ENCODE peak calls at places on chromosomes 3 and 15, in six cellular contexts. D is HCT116; V is effector memory CD4-positive, alpha-beta T cell; K is Peyer's patch; C is IMR-90; Z is AG04450. T is an unnamed sample.
A peak's percentile ranks its signal among the peaks of the same experiment; 100 is the strongest.

GRCh38 chr15:85408270-85408746 is 27.9 kb downstream of the AKAP13 start:
- DNase-seq in D (no peak), V (no peak), K (no peak), C (no peak), Z (no peak), T (no peak)

GRCh38 chr3:188656196-188656982 is 502.4 kb downstream of the LPP start:
- DNase-seq in D (no peak), V (no peak), K (no peak), C (peak; percentile 61), Z (no peak), T (no peak)

GRCh38 chr3:112097378-112097777 is 11.2 kb downstream of the C3orf52 start:
- DNase-seq in D (peak; percentile 91), V (no peak), K (no peak), C (peak; percentile 100), Z (peak; percentile 97), T (no peak)

GRCh38 chr3:194487289-194488006 is 646 bp upstream of the ATP13A3 start:
- DNase-seq in D (no peak), V (peak; percentile 2), K (peak; percentile 53), C (no peak), Z (no peak), T (peak; percentile 6)

GRCh38 chr3:130395916-130396315 is 50.4 kb downstream of the COL6A5 start:
- DNase-seq in D (peak; percentile 6), V (no peak), K (no peak), C (peak; percentile 30), Z (no peak), T (no peak)

GRCh38 chr3:129952956-129953355 is 21.6 kb upstream of the TRH start:
- DNase-seq in D (no peak), V (no peak), K (no peak), C (no peak), Z (no peak), T (no peak)

GRCh38 chr15:43547539-43547938 is 30.1 kb downstream of the MAP1A start:
- DNase-seq in D (no peak), V (no peak), K (no peak), C (no peak), Z (no peak), T (no peak)

GRCh38 chr3:16538505-16538904 is 25.0 kb upstream of the RFTN1 start:
- DNase-seq in D (no peak), V (no peak), K (no peak), C (no peak), Z (no peak), T (no peak)

GRCh38 chr3:146581877-146582508 is 23.2 kb downstream of the PLSCR5 start:
- DNase-seq in D (no peak), V (no peak), K (no peak), C (peak; percentile 34), Z (no peak), T (no peak)

GRCh38 chr3:195752066-195752465 is 31.3 kb downstream of the MUC20 start:
- DNase-seq in D (no peak), V (no peak), K (no peak), C (no peak), Z (no peak), T (no peak)

GRCh38 chr3:184651945-184652344 is 59.9 kb downstream of the MAGEF1 start:
- DNase-seq in D (no peak), V (no peak), K (no peak), C (no peak), Z (no peak), T (no peak)

GRCh38 chr3:71641669-71642068 is 58.1 kb upstream of the FOXP1 start:
- DNase-seq in D (peak; percentile 10), V (no peak), K (no peak), C (peak; percentile 7), Z (no peak), T (no peak)

GRCh38 chr3:32455609-32456428 is 46.8 kb downstream of the CMTM6 start:
- DNase-seq in D (no peak), V (no peak), K (no peak), C (no peak), Z (no peak), T (peak; percentile 33)

GRCh38 chr3:47288966-47289910 is 6.5 kb downstream of the KLHL18 start:
- DNase-seq in D (no peak), V (no peak), K (no peak), C (no peak), Z (no peak), T (no peak)

GRCh38 chr3:23668430-23668904 is 137.3 kb upstream of the UBE2E1 start:
- DNase-seq in D (peak; percentile 95), V (no peak), K (no peak), C (peak; percentile 94), Z (peak; percentile 60), T (no peak)

GRCh38 chr3:183252973-183253363 is at the start of gene B3GNT5:
- DNase-seq in D (peak; percentile 60), V (no peak), K (peak; percentile 29), C (no peak), Z (no peak), T (peak; percentile 23)

GRCh38 chr15:23616536-23616935 is 31.1 kb downstream of the MAGEL2 start:
- DNase-seq in D (no peak), V (no peak), K (no peak), C (no peak), Z (no peak), T (no peak)

GRCh38 chr15:88865498-88866099 is 29.7 kb downstream of the HAPLN3 start:
- DNase-seq in D (no peak), V (no peak), K (no peak), C (no peak), Z (no peak), T (no peak)

GRCh38 chr3:194034556-194035336 is 101.2 kb upstream of the HES1 start:
- DNase-seq in D (no peak), V (no peak), K (no peak), C (no peak), Z (no peak), T (no peak)

GRCh38 chr3:49673131-49673714 is 928 bp upstream of the APEH start:
- DNase-seq in D (peak; percentile 73), V (no peak), K (no peak), C (no peak), Z (no peak), T (peak; percentile 6)

GRCh38 chr3:83226751-83227150 is 1465.3 kb upstream of the GBE1 start:
- DNase-seq in D (no peak), V (no peak), K (no peak), C (no peak), Z (no peak), T (no peak)

GRCh38 chr3:149604125-149604851 is 53.5 kb downstream of the WWTR1 start:
- DNase-seq in D (no peak), V (no peak), K (no peak), C (peak; percentile 44), Z (no peak), T (no peak)

GRCh38 chr3:149605902-149606301 is 51.9 kb downstream of the WWTR1 start:
- DNase-seq in D (no peak), V (no peak), K (no peak), C (peak; percentile 85), Z (no peak), T (no peak)

GRCh38 chr3:149600619-149601018 is 57.2 kb downstream of the WWTR1 start:
- DNase-seq in D (no peak), V (no peak), K (no peak), C (no peak), Z (no peak), T (no peak)

GRCh38 chr3:149599236-149599635 is 58.6 kb downstream of the WWTR1 start:
- DNase-seq in D (no peak), V (no peak), K (no peak), C (no peak), Z (no peak), T (no peak)

GRCh38 chr3:149603126-149604074 is 54.4 kb downstream of the WWTR1 start:
- DNase-seq in D (no peak), V (no peak), K (no peak), C (peak; percentile 82), Z (no peak), T (no peak)
- H3K27ac ChIP-seq in D (peak overlapping the region; percentile 54), V (no peak overlapping the region), K (no peak overlapping the region), C (peak overlapping the region; percentile 30), Z (no peak overlapping the region), T (no peak overlapping the region)

DNA sequence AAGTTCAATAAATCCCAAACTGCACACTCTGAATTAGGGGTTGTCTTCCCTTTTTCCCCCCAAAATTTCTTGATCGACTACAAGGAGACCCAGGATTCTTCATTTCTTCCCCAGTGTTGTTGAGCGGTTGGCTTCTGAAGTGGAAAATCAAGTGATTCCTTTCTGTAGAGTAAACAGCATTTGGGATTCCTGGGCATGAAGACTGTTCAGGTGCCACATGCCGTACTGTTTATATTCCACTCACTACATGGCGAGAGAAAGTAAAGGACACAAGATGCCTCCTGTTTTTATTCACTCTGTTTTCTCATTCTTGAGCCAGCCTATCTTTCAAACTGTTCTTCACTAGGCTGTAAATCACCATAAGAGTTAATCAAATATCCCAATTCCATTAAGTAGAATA is 12.6 kb downstream of the FSTL1 start:
- DNase-seq in D (no peak), V (no peak), K (no peak), C (no peak), Z (no peak), T (no peak)
- H3K4me3 ChIP-seq in D (no peak overlapping the region), V (no peak overlapping the region), K (no peak overlapping the region), C (no peak overlapping the region), Z (no peak overlapping the region), T (no peak overlapping the region)

GRCh38 chr15:90201944-90202375 is 830 bp downstream of the SEMA4B start:
- DNase-seq in D (no peak), V (no peak), K (no peak), C (no peak), Z (no peak), T (no peak)

GRCh38 chr15:90202929-90203328 is 1.8 kb downstream of the SEMA4B start:
- DNase-seq in D (no peak), V (no peak), K (no peak), C (no peak), Z (no peak), T (no peak)

GRCh38 chr15:90200534-90201139 is 493 bp upstream of the SEMA4B start:
- DNase-seq in D (no peak), V (no peak), K (no peak), C (no peak), Z (no peak), T (no peak)

GRCh38 chr15:90203473-90203872 is 2.3 kb downstream of the SEMA4B start:
- DNase-seq in D (no peak), V (no peak), K (no peak), C (no peak), Z (no peak), T (no peak)

DNA sequence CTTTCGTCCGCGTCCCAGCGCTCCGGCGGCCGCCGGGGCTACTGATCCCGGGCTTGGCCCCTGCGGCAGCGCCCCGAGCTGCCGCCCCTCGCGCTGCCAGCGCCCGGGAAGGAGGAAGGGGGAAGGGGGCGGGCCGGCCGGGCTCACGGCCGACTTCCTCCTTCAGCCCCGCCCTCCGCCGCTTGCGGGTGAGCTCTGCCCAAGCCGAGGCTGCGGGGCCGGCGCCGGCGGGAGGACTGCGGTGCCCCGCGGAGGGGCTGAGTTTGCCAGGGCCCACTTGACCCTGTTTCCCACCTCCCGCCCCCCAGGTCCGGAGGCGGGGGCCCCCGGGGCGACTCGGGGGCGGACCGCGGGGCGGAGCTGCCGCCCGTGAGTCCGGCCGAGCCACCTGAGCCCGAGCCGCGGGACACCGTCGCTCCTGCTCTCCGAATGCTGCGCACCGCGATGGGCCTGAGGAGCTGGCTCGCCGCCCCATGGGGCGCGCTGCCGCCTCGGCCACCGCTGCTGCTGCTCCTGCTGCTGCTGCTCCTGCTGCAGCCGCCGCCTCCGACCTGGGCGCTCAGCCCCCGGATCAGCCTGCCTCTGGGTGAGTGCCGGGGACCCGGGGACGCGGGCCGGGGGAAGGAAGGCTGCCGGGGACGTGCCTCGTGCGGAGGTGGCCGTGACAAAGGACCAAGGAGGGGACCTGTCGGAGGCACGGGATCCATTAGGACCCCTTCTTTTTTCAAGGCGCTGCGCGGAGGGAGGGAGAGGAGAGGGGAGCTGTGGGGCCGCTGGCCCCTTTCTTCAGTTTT is at the start of gene SEMA4B:
- DNase-seq in D (no peak), V (peak; percentile 47), K (peak; percentile 85), C (peak; percentile 32), Z (no peak), T (peak; percentile 73)
- H3K27ac ChIP-seq in D (peak within 1 kb of the TSS; percentile 82), V (peak within 1 kb of the TSS; percentile 71), K (peak within 1 kb of the TSS; percentile 84), C (peak within 1 kb of the TSS; percentile 11), Z (no peak within 1 kb of the TSS), T (peak within 1 kb of the TSS; percentile 57)

GRCh38 chr15:87610366-87610765 is 646.2 kb downstream of the NTRK3 start:
- DNase-seq in D (no peak), V (no peak), K (no peak), C (peak; percentile 43), Z (no peak), T (no peak)
- H3K4me3 ChIP-seq in D (no peak overlapping the region), V (no peak overlapping the region), K (no peak overlapping the region), C (no peak overlapping the region), Z (no peak overlapping the region), T (no peak overlapping the region)

T was measured in CD8-positive, alpha-beta memory T cell.